ENCODE peak calls at places on chromosomes 5 and 9, in nine cellular contexts. F, R, K, H, L, U, O, G and B are unnamed samples.

GRCh38 chr5:102664946-102665345 is 90.2 kb upstream of the PAM start:
- DNase-seq in F (no peak), K (no peak), O (no peak), H (no peak), U (no peak), G (no peak), L (no peak), R (no peak), B (no peak)

GRCh38 chr9:137000177-137000930 is 4.0 kb upstream of the CLIC3 start:
- DNase-seq in G (no peak), L (no peak), K (no peak), H (no peak), O (no peak), U (no peak), F (no peak), R (no peak), B (peak)

GRCh38 chr9:134564431-134565170 is 77.0 kb upstream of the COL5A1 start:
- DNase-seq in G (no peak), H (no peak), L (no peak), U (peak), R (no peak), K (peak), O (no peak), F (no peak), B (no peak)

GRCh38 chr9:34332370-34332964 is 3.1 kb downstream of the NUDT2 start:
- DNase-seq in R (peak), H (peak), F (peak), U (no peak), G (no peak), K (no peak), L (no peak), O (peak), B (no peak)

GRCh38 chr9:133274236-133275104 is 531 bp downstream of the ABO start:
- DNase-seq in U (no peak), O (no peak), G (no peak), F (no peak), K (no peak), H (peak), R (no peak), L (no peak), B (no peak)

GRCh38 chr9:70021026-70021571 is 22.5 kb upstream of the MAMDC2 start:
- DNase-seq in F (no peak), O (no peak), K (no peak), R (no peak), U (peak), G (no peak), H (no peak), L (no peak), B (no peak)

GRCh38 chr9:76759726-76760125 is 4.5 kb upstream of the PCA3 start:
- DNase-seq in R (no peak), K (no peak), F (no peak), O (no peak), L (no peak), G (peak), H (no peak), U (no peak), B (no peak)

GRCh38 chr9:76365028-76365427 is 29.2 kb downstream of the RFK start:
- DNase-seq in F (no peak), L (no peak), H (peak), G (no peak), K (no peak), U (no peak), O (no peak), R (peak), B (no peak)

GRCh38 chr5:90434116-90434714 is 24.7 kb upstream of the CETN3 start:
- DNase-seq in H (peak), G (peak), L (peak), U (peak), K (no peak), F (peak), R (peak), O (peak), B (no peak)

GRCh38 chr5:136192015-136192525 is 892 bp downstream of the SMIM32 start:
- DNase-seq in R (no peak), F (no peak), H (peak), L (no peak), O (peak), U (no peak), G (no peak), K (peak), B (no peak)

GRCh38 chr5:102385365-102385764 is 89.3 kb upstream of the SLCO4C1 start:
- DNase-seq in O (no peak), U (no peak), G (no peak), F (no peak), R (no peak), H (no peak), K (no peak), L (no peak), B (no peak)

GRCh38 chr5:139844472-139845145 is 49.0 kb downstream of the PSD2 start:
- DNase-seq in L (peak), K (peak), F (peak), O (peak), G (peak), H (peak), R (peak), U (peak), B (peak)

GRCh38 chr5:111779260-111780254 is 22.6 kb upstream of the NREP start:
- DNase-seq in K (no peak), L (no peak), O (no peak), R (no peak), H (no peak), G (no peak), U (no peak), F (no peak), B (no peak)

GRCh38 chr5:115165790-115166189 is 3.9 kb downstream of the TRIM36 start:
- DNase-seq in L (no peak), R (no peak), U (no peak), O (no peak), H (no peak), G (no peak), K (no peak), F (no peak), B (no peak)

GRCh38 chr9:38112010-38112409 is 43.0 kb upstream of the SHB start:
- DNase-seq in H (no peak), U (peak), O (no peak), F (no peak), G (no peak), L (no peak), R (no peak), K (no peak), B (no peak)

GRCh38 chr5:59193616-59194319 is 610.9 kb downstream of the RAB3C start:
- DNase-seq in L (peak), F (no peak), K (peak), O (no peak), G (no peak), H (no peak), R (no peak), U (no peak), B (no peak)

GRCh38 chr5:55540525-55540924 is 5.8 kb upstream of the PLPP1 start:
- DNase-seq in R (no peak), K (no peak), H (no peak), F (no peak), O (no peak), G (no peak), L (no peak), U (no peak), B (no peak)

GRCh38 chr5:159022178-159022556 is 77.5 kb downstream of the EBF1 start:
- DNase-seq in O (peak), H (no peak), U (no peak), R (no peak), G (no peak), L (peak), F (no peak), K (peak), B (no peak)

GRCh38 chr9:23926378-23926777 is 100.3 kb upstream of the ELAVL2 start:
- DNase-seq in H (no peak), K (no peak), R (no peak), U (no peak), L (no peak), O (no peak), G (no peak), F (no peak), B (no peak)

GRCh38 chr5:157540707-157541451 is 34.7 kb downstream of the ADAM19 start:
- DNase-seq in O (peak), K (peak), H (no peak), R (no peak), U (peak), L (peak), G (peak), F (no peak), B (peak)

GRCh38 chr5:111383288-111383970 is 128.9 kb downstream of the STARD4 start:
- DNase-seq in F (no peak), K (no peak), H (no peak), O (no peak), R (no peak), G (no peak), L (no peak), U (no peak), B (no peak)

GRCh38 chr5:139668924-139669680 is 21.0 kb downstream of the CXXC5 start:
- DNase-seq in F (no peak), H (no peak), U (no peak), R (no peak), G (no peak), K (no peak), O (no peak), L (no peak), B (no peak)

GRCh38 chr5:1111727-1112289 is at the start of gene SLC12A7:
- DNase-seq in L (peak), R (no peak), U (peak), G (peak), F (no peak), O (peak), H (peak), K (no peak), B (peak)

GRCh38 chr9:99105152-99106043 is 485 bp downstream of the TGFBR1 start:
- DNase-seq in K (peak), O (peak), H (peak), F (no peak), U (peak), G (peak), L (peak), R (peak), B (peak)

GRCh38 chr5:122586351-122586750 is 188.5 kb upstream of the SNX2 start:
- DNase-seq in H (no peak), K (no peak), U (no peak), O (no peak), R (no peak), L (no peak), G (no peak), F (no peak), B (no peak)

GRCh38 chr5:143359869-143360268 is 43.6 kb downstream of the NR3C1 start:
- DNase-seq in U (no peak), F (no peak), G (no peak), H (no peak), K (no peak), L (no peak), R (no peak), O (no peak), B (no peak)

GRCh38 chr5:143479394-143479793 is 75.9 kb upstream of the NR3C1 start:
- DNase-seq in F (no peak), R (peak), U (no peak), L (no peak), H (no peak), G (no peak), O (no peak), K (no peak), B (no peak)

GRCh38 chr5:104186100-104186499 is 623.5 kb upstream of the NUDT12 start:
- DNase-seq in U (no peak), L (no peak), H (peak), K (peak), O (no peak), G (no peak), F (peak), R (no peak), B (no peak)

GRCh38 chr9:80797841-80798688 is 891.3 kb downstream of the TLE1 start:
- DNase-seq in O (peak), K (peak), R (no peak), U (no peak), L (no peak), H (no peak), F (no peak), G (peak), B (no peak)

GRCh38 chr5:136020001-136020382 is 8.8 kb upstream of the TGFBI start:
- DNase-seq in H (no peak), R (no peak), L (no peak), U (no peak), F (no peak), O (no peak), G (no peak), K (peak), B (no peak)

GRCh38 chr5:73522989-73523388 is 24.7 kb downstream of the BTF3 start:
- DNase-seq in R (no peak), H (no peak), G (no peak), O (no peak), U (no peak), F (no peak), K (no peak), L (no peak), B (no peak)

DNA sequence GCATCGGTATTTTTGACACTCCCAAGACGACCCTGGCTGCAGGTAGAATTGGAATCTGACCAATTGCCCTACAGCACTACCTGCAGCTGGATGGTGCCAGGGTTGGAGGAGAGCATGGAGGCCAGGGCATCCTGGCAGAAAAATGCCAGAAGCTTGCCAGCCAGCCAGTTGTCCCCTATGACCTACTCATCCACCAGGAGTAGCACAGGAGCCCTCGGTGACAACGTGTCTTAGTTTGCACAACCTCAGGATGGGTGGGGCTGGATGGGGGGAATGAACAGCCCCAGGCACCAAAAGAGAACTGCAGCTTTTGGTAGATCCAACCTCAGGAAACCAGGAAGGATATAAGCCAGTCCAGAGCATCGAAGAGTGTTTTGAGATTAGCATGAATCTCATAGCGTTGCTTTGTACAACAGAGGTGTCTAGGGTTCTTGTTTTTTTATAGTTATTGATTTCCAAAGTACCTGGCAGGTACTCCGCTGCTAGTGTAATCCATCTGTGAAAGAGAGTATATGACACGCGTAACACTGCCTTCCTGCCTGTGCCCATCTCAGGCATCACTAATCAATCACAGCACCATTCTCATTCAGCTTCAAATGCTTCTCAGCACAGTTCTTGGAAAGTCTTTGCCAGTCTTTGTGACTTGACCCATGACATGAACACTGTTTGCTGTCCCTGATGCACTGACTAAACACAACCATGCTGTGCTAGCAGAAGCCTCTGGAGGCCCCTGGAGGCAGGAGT is 36.7 kb upstream of the ASS1 start:
- DNase-seq in H (no peak), O (no peak), R (no peak), G (no peak), U (no peak), F (no peak), K (no peak), L (no peak), B (no peak)
- TF ChIP-seq POLR2AphosphoS5 in H (no peak), O (no peak), R (no peak), G (no peak), U (no peak), F (no peak), K (no peak), L (no peak), B (no peak)

GRCh38 chr9:91199739-91200497 is 161.8 kb downstream of the AUH start:
- DNase-seq in H (no peak), O (no peak), L (peak), F (no peak), G (no peak), K (no peak), R (no peak), U (no peak), B (no peak)

GRCh38 chr9:91195372-91196012 is 166.2 kb downstream of the AUH start:
- DNase-seq in U (no peak), O (no peak), K (no peak), R (peak), L (no peak), H (no peak), G (no peak), F (no peak), B (no peak)

GRCh38 chr9:91198405-91198804 is 163.3 kb downstream of the AUH start:
- DNase-seq in K (no peak), R (peak), L (no peak), F (no peak), H (no peak), O (no peak), U (no peak), G (no peak), B (no peak)

GRCh38 chr9:91196103-91196761 is 165.5 kb downstream of the AUH start:
- DNase-seq in F (no peak), U (no peak), G (no peak), O (no peak), K (no peak), H (no peak), R (peak), L (no peak), B (no peak)

GRCh38 chr9:91197232-91198181 is 164.2 kb downstream of the AUH start:
- DNase-seq in G (peak), R (peak), O (no peak), L (peak), U (peak), H (peak), F (peak), K (peak), B (no peak)
- TF ChIP-seq POLR2AphosphoS5 in G (peak), R (no peak), O (peak), L (peak), U (peak), H (no peak), F (peak), K (peak), B (no peak)

DNA sequence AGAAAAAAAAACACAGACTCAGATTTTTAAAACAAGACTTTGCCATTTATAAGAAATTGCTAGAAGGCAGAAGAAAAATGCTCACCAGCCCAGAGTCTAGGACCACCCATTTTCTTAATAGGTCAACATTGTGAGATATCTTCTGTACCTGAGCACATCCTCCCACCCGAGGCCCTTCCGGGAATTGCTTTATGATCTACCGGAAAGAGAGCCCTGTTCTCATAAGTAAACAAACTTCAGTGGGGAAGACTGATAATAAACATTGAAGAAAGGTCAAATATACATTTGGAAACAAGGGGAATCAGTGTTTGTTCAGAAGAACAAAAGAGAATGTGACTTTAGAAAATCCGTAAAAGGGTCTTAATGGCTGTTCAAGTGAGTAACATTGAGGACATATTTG is 44.4 kb downstream of the PRKACG start:
- DNase-seq in U (no peak), R (peak), L (no peak), K (no peak), H (no peak), G (peak), F (no peak), O (no peak), B (no peak)
- TF ChIP-seq POLR2AphosphoS5 in U (no peak), R (no peak), L (peak), K (no peak), H (no peak), G (no peak), F (no peak), O (no peak), B (no peak)

DNA sequence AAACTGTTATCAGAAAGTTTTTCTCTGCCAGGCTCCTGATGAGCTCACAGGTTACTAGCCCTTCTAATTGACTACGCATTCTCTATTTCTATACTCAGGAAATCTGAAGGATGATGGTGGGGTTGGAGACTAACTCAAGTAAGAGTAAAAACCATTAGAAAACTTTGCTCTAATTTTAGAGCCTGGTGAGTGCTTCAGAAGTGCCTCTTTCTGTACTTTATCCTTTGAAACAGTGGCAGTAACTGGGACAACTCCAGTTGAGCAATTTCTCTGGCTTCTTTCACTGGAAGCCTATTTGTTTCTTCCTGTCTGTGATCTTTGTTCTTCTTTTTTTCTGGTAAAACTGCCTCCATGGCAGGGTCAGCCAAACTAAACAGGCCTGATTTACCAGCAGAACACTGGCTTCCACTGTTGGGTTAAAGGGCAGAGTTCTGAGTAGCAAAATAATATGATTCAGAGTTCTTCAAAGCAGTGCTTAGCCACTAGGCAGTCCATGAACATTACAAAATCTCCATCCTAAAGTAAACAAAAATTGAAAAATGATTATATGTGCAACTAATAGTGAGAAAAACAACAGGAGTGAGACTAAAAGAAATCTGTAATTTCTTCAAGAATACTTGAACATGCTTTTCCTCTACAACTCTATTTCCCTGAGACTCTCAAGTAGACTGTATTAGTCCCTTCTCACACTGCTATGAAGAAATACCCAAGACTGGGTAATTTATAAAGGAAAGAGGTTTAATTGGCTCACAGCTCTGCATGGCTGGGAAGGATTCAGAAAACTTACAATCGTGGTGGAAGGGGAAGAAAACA is 79.8 kb downstream of the MROH2B start:
- DNase-seq in L (peak), G (peak), R (peak), F (no peak), K (peak), U (peak), H (no peak), O (no peak), B (no peak)
- TF ChIP-seq POLR2AphosphoS5 in L (peak), G (peak), R (no peak), F (no peak), K (peak), U (peak), H (no peak), O (no peak), B (no peak)

GRCh38 chr9:105503873-105504272 is 54.1 kb upstream of the FKTN start:
- DNase-seq in H (peak), R (no peak), K (no peak), G (no peak), O (no peak), U (no peak), F (no peak), L (no peak), B (no peak)

GRCh38 chr9:105501414-105501813 is 53.6 kb downstream of the FSD1L start:
- DNase-seq in G (no peak), L (no peak), H (no peak), F (no peak), U (no peak), O (no peak), K (no peak), R (no peak), B (no peak)

GRCh38 chr9:105502276-105502675 is 54.4 kb downstream of the FSD1L start:
- DNase-seq in F (no peak), L (no peak), G (no peak), R (no peak), K (no peak), H (no peak), U (no peak), O (no peak), B (no peak)

GRCh38 chr9:105497704-105498103 is 49.9 kb downstream of the FSD1L start:
- DNase-seq in U (no peak), O (no peak), H (no peak), R (no peak), F (no peak), K (no peak), G (no peak), L (no peak), B (no peak)

GRCh38 chr9:105500108-105500766 is 52.4 kb downstream of the FSD1L start:
- DNase-seq in O (no peak), K (no peak), F (no peak), G (no peak), U (no peak), L (no peak), R (no peak), H (no peak), B (peak)
- TF ChIP-seq POLR2AphosphoS5 in O (no peak), K (no peak), F (no peak), G (no peak), U (no peak), L (no peak), R (no peak), H (no peak), B (no peak)

GRCh38 chr9:93039976-93040375 is 18.5 kb upstream of the SUSD3 start:
- DNase-seq in U (no peak), K (no peak), O (no peak), R (no peak), H (no peak), G (no peak), L (no peak), F (no peak), B (no peak)
- TF ChIP-seq POLR2AphosphoS5 in U (no peak), K (no peak), O (no peak), R (no peak), H (no peak), G (no peak), L (no peak), F (no peak), B (no peak)

GRCh38 chr5:137575847-137576246 is 76.7 kb upstream of the SPOCK1 start:
- DNase-seq in L (no peak), F (no peak), G (no peak), H (no peak), K (no peak), R (no peak), O (no peak), U (no peak), B (no peak)
- TF ChIP-seq POLR2AphosphoS5 in L (no peak), F (no peak), G (no peak), H (no peak), K (no peak), R (no peak), O (no peak), U (no peak), B (no peak)

GRCh38 chr5:163185315-163185714 is 252.1 kb upstream of the CCNG1 start:
- DNase-seq in F (no peak), R (no peak), L (no peak), U (no peak), O (no peak), K (no peak), H (no peak), G (no peak), B (no peak)
- TF ChIP-seq POLR2AphosphoS5 in F (no peak), R (no peak), L (no peak), U (no peak), O (no peak), K (no peak), H (no peak), G (no peak), B (no peak)

GRCh38 chr5:91787718-91788117 is 404.6 kb upstream of the ARRDC3 start:
- DNase-seq in L (no peak), H (no peak), O (no peak), K (no peak), R (no peak), G (no peak), F (no peak), U (no peak), B (no peak)
- TF ChIP-seq POLR2AphosphoS5 in L (no peak), H (no peak), O (peak), K (no peak), R (no peak), G (no peak), F (no peak), U (no peak), B (no peak)